ENCODE peak calls at places on chromosomes 12 and 14, in seven cellular contexts. R, T, B, W, S, Y and F are unnamed samples. For H3K4me1 and H3K9me3, the result is how much of the 10 kb centered on the place peaks cover.

GRCh38 chr12:52148541-52149181 is 43.2 kb downstream of the KRT80 start:
- DNase-seq in Y (peak), W (peak), T (peak), B (no peak), S (no peak), R (peak), F (peak)

GRCh38 chr12:53320352-53321195 is 836 bp downstream of the AAAS start:
- DNase-seq in Y (no peak), S (no peak), T (no peak), W (no peak), R (no peak), B (no peak), F (no peak)

GRCh38 chr14:34713681-34714319 is 593 bp downstream of the CFL2 start:
- DNase-seq in B (peak), W (peak), Y (peak), T (no peak), S (peak), R (peak), F (peak)

GRCh38 chr12:32261638-32262037 is 137.7 kb upstream of the FGD4 start:
- DNase-seq in Y (no peak), S (no peak), T (no peak), B (peak), R (no peak), W (no peak), F (no peak)

GRCh38 chr12:65156366-65156831 is 13.0 kb upstream of the LEMD3 start:
- DNase-seq in T (no peak), W (no peak), B (no peak), S (no peak), Y (no peak), R (no peak), F (no peak)

GRCh38 chr14:92397140-92397815 is 74.3 kb downstream of the SLC24A4 start:
- DNase-seq in T (peak), S (no peak), Y (no peak), R (no peak), B (no peak), W (no peak), F (no peak)

GRCh38 chr12:89051065-89051677 is 301.1 kb downstream of the DUSP6 start:
- DNase-seq in B (peak), Y (peak), R (no peak), S (no peak), W (no peak), T (peak), F (no peak)

GRCh38 chr12:34286934-34287333 is 264.6 kb downstream of the ALG10 start:
- DNase-seq in Y (no peak), W (no peak), R (no peak), B (no peak), T (no peak), S (no peak), F (no peak)

GRCh38 chr14:104792101-104792884 is 3.3 kb downstream of the AKT1 start:
- DNase-seq in T (no peak), B (no peak), W (no peak), S (no peak), R (no peak), Y (no peak), F (peak)

GRCh38 chr12:64186789-64187188 is 35.3 kb downstream of the KICS2 start:
- DNase-seq in B (no peak), T (peak), R (no peak), S (no peak), W (no peak), Y (no peak), F (no peak)

GRCh38 chr12:24111591-24111990 is 162.1 kb upstream of the SOX5 start:
- DNase-seq in R (no peak), W (no peak), B (no peak), S (no peak), T (no peak), Y (no peak), F (no peak)

GRCh38 chr14:22594156-22594716 is 3.9 kb upstream of the ABHD4 start:
- DNase-seq in T (no peak), Y (no peak), W (no peak), B (no peak), R (no peak), S (no peak), F (no peak)

GRCh38 chr14:42563313-42563712 is 956.6 kb downstream of the LRFN5 start:
- DNase-seq in S (no peak), T (no peak), R (no peak), Y (no peak), B (no peak), W (no peak), F (no peak)

GRCh38 chr14:100130471-100130870 is 29.0 kb downstream of the DEGS2 start:
- DNase-seq in W (no peak), B (no peak), R (no peak), S (no peak), Y (no peak), T (no peak), F (no peak)
- H3K4me1 ChIP-seq in W (under half), B (under half), R (under half), S (under half), Y (under half), T (under half), F (under half)

GRCh38 chr12:108693186-108693585 is 38.1 kb downstream of the CORO1C start:
- DNase-seq in R (no peak), B (no peak), W (no peak), S (no peak), T (no peak), Y (no peak), F (no peak)

GRCh38 chr12:108691995-108692808 is 39.1 kb downstream of the CORO1C start:
- DNase-seq in T (no peak), S (no peak), Y (no peak), R (peak), B (no peak), W (peak), F (no peak)

GRCh38 chr12:108690799-108691153 is 40.5 kb downstream of the CORO1C start:
- DNase-seq in R (no peak), B (no peak), Y (no peak), T (no peak), S (no peak), W (no peak), F (no peak)

GRCh38 chr12:108690191-108690518 is 41.2 kb downstream of the CORO1C start:
- DNase-seq in S (no peak), T (no peak), Y (no peak), R (no peak), W (no peak), B (no peak), F (no peak)

GRCh38 chr12:108691154-108691994 is 39.9 kb downstream of the CORO1C start:
- DNase-seq in W (peak), S (peak), R (peak), T (peak), B (peak), Y (peak), F (peak)
- TF ChIP-seq EP300 in W (peak), S (peak), R (peak), T (peak), B (peak), Y (peak), F (peak)

DNA sequence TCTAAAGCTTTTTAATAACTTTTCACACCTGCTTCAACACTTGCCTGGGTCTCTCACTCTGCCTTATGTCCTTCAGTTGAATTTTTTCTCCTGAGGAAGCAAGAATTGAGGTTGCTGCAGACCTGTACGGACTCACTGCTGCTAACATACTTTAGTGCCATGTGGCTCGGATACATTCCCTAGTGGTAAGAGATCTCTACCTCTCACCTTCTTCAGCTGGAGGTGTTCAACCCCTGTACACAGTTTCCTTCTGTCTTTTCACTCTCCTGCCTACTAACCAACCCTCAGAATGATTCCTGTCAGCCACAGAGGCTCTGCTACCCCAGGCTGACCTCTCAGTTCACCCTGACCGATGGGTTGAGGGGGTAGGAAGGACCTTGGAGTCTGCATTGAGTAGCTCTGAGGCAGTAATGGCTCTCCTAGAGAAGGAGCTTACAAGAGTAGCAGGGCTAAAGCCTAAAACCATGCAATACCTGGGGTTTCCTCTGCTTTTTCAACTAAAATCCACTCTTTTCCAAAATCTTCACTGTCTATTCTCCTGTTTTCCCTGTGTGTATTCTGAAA is 14.2 kb upstream of the DHRS2 start:
- DNase-seq in W (no peak), T (no peak), S (no peak), B (no peak), R (no peak), Y (no peak), F (no peak)
- H3K9me3 ChIP-seq in W (under half), T (under half), S (under half), B (under half), R (under half), Y (under half), F (under half)

GRCh38 chr14:100079606-100080005 is 14.4 kb downstream of the EVL start:
- DNase-seq in B (no peak), R (no peak), W (no peak), Y (no peak), T (no peak), S (no peak), F (no peak)
- H3K4me1 ChIP-seq in B (under half), R (under half), W (under half), Y (under half), T (under half), S (under half), F (half or more)

DNA sequence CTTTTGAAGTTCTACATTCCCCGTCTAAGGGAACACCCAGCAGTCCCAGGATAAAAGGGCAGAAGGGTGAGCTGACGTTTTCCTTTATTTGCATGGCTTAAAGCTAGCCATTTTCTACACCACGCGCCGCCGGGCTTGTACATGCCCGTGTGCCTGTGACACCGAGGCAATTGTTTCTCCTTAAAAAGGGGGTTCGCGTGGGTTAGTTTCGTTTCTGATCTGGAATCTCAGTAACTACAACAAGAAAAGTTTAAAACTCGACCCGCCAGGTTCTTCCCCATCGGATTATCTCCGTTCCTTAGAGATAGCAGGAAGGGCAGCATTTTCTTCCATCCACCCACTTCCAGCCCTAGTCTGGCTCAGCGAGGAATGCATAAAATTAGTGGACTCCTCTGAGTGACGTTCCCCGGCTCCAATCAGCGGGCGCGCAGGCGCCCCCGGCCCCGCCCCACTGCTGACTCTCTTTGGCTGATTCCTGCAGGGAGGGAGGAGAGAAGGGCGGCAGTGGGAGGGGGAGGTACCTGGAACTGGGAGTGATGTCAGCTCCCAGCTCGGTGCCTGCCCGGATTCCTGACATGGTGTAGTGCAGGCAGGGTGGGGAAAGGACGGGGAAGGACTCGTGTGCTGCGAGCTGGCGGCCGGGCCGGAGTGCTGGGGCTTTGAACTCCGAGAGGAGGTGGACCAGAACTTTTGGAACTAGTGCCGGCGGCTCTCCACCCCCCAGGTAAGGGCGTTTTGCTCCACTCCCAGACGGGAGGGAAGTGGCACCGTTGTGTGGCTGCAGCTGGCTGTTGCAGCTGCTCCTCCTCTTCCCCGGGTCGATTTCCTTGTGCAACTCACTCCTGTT is at the start of gene PPFIBP1:
- DNase-seq in S (peak), B (peak), W (peak), R (peak), T (peak), Y (peak), F (peak)
- TF ChIP-seq EP300 in S (no peak), B (no peak), W (no peak), R (no peak), T (no peak), Y (no peak), F (no peak)

GRCh38 chr12:130665753-130666152 is 50.3 kb downstream of the RIMBP2 start:
- DNase-seq in Y (no peak), W (no peak), B (no peak), S (no peak), T (no peak), R (no peak), F (no peak)

GRCh38 chr12:130669205-130669557 is 46.9 kb downstream of the RIMBP2 start:
- DNase-seq in B (no peak), Y (peak), R (no peak), S (no peak), W (no peak), T (no peak), F (no peak)

GRCh38 chr12:130666645-130667044 is 49.5 kb downstream of the RIMBP2 start:
- DNase-seq in W (no peak), T (no peak), R (no peak), Y (no peak), S (no peak), B (no peak), F (no peak)

GRCh38 chr12:130668286-130669204 is 47.6 kb downstream of the RIMBP2 start:
- DNase-seq in Y (no peak), S (no peak), T (no peak), B (no peak), W (no peak), R (no peak), F (no peak)

GRCh38 chr12:130667421-130667960 is 48.6 kb downstream of the RIMBP2 start:
- DNase-seq in S (no peak), Y (no peak), W (no peak), R (no peak), T (no peak), B (no peak), F (no peak)
- H3K9me3 ChIP-seq in S (under half), Y (under half), W (under half), R (under half), T (under half), B (under half), F (under half)

GRCh38 chr12:18751866-18752265 is 13.9 kb downstream of the CAPZA3 start:
- DNase-seq in B (no peak), S (no peak), R (no peak), Y (no peak), T (no peak), W (no peak), F (no peak)

GRCh38 chr12:18752947-18753346 is 15.0 kb downstream of the CAPZA3 start:
- DNase-seq in S (no peak), B (no peak), R (no peak), W (no peak), T (no peak), Y (no peak), F (no peak)

GRCh38 chr12:18752280-18752920 is 14.5 kb downstream of the CAPZA3 start:
- DNase-seq in Y (peak), T (no peak), R (no peak), W (no peak), B (no peak), S (no peak), F (no peak)

GRCh38 chr12:18753481-18754117 is 15.7 kb downstream of the CAPZA3 start:
- DNase-seq in T (no peak), S (no peak), B (no peak), W (no peak), R (no peak), Y (no peak), F (no peak)

GRCh38 chr12:18754118-18754707 is 16.3 kb downstream of the CAPZA3 start:
- DNase-seq in R (no peak), B (no peak), T (no peak), S (no peak), Y (no peak), W (no peak), F (no peak)
- H3K4me1 ChIP-seq in R (under half), B (under half), T (under half), S (under half), Y (under half), W (under half), F (under half)

DNA sequence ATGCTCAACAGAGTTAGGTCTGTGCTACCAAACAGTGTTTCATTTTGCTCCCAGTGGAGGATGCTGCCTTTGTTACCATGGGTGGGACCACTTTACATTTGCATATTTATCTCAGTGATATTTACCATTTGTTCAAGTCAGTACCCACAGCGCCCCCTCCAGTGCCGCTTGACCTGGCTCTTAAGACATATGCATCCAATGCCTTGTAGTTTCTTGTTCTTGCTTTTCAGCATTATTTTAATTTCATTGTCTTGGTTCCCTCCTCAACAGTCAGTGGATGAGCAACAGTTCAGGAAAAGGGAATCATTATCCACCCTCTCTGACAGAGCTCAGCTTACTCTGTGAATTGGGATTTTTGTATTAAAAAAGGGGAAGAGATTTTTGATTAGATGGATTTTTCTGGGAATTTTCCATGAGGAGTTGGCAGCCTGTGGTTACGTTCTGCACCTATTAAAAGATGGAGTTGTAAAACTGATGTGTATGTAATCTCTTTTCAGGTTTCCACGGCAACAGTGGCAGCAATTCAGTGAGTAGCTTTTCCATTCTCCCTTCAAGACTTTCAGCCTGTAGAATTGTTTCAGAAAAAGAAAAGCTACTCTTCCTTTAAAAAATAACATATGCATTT is 240.5 kb upstream of the DAAM1 start:
- DNase-seq in S (no peak), W (no peak), R (no peak), Y (no peak), B (no peak), T (no peak), F (no peak)
- TF ChIP-seq EP300 in S (no peak), W (no peak), R (no peak), Y (no peak), B (no peak), T (no peak), F (no peak)

GRCh38 chr14:29156096-29156495 is 389.5 kb downstream of the FOXG1 start:
- DNase-seq in B (no peak), T (no peak), R (no peak), Y (no peak), S (no peak), W (no peak), F (no peak)
- H3K9me3 ChIP-seq in B (half or more), T (under half), R (under half), Y (under half), S (under half), W (under half), F (under half)

DNA sequence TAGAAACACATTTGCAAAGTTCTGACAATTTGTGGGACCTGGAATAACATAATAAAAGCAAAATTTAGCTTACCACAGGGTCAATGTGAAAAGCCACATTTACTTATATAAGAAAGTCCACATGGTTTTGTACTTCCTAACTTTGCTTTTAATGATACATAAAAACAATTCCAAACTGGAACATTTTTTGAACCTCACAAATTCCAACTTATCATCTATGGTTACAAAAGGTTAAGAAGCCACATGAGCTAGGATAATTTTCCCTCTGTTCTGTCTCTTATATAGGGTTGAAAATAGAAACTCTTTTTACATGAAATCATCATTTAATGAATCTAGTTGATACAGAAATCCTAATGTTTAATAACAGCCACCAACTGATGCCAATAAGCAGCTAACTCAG is 8.9 kb upstream of the RERG start:
- DNase-seq in B (no peak), W (no peak), S (no peak), Y (no peak), R (no peak), T (no peak), F (no peak)
- H3K4me1 ChIP-seq in B (under half), W (under half), S (under half), Y (under half), R (under half), T (under half), F (under half)